ENCODE peak calls at places on chromosomes 7 and 10, in seven cellular contexts. R, P, J, S, C, L and X are unnamed samples.

GRCh38 chr7:111529507-111530355 is 32.6 kb downstream of the IMMP2L start:
- DNase-seq in L (peak; percentile 14), R (no peak), J (no peak), S (no peak), P (no peak), C (no peak), X (no peak)

GRCh38 chr7:106609416-106609815 is 51.5 kb downstream of the CCDC71L start:
- DNase-seq in C (no peak), S (no peak), J (no peak), P (no peak), L (peak; percentile 91), R (no peak), X (peak; percentile 0)

GRCh38 chr10:71357792-71358265 is 38.8 kb downstream of the SLC29A3 start:
- DNase-seq in C (no peak), S (peak; percentile 40), L (peak; percentile 33), J (no peak), P (no peak), R (no peak), X (no peak)

GRCh38 chr10:101005869-101006567 is 6.4 kb downstream of the LZTS2 start:
- DNase-seq in P (no peak), J (no peak), S (no peak), C (no peak), R (no peak), L (no peak), X (no peak)

GRCh38 chr7:37081436-37081835 is 357.1 kb upstream of the AOAH start:
- DNase-seq in P (peak; percentile 47), S (no peak), J (no peak), L (peak; percentile 25), C (peak; percentile 41), R (peak; percentile 55), X (no peak)

GRCh38 chr7:66339141-66339540 is 134.0 kb downstream of the TPST1 start:
- DNase-seq in P (no peak), J (no peak), L (no peak), C (no peak), R (no peak), S (no peak), X (no peak)

GRCh38 chr10:124388823-124389612 is 29.7 kb downstream of the OAT start:
- DNase-seq in C (peak; percentile 94), S (peak; percentile 85), R (peak; percentile 91), L (peak; percentile 91), J (peak; percentile 70), P (peak; percentile 92), X (peak; percentile 83)

GRCh38 chr7:27099224-27099838 is 3.2 kb downstream of the HOXA2 start:
- DNase-seq in R (no peak), L (no peak), J (no peak), P (no peak), S (no peak), C (no peak), X (no peak)

GRCh38 chr10:77641788-77642397 is 4.3 kb upstream of the KCNMA1 start:
- DNase-seq in R (peak; percentile 80), P (peak; percentile 44), L (peak; percentile 83), J (no peak), S (peak; percentile 70), C (peak; percentile 64), X (peak; percentile 41)

GRCh38 chr10:86684305-86684704 is 16.0 kb downstream of the LDB3 start:
- DNase-seq in J (no peak), C (peak; percentile 29), L (peak; percentile 41), P (peak; percentile 81), R (no peak), S (no peak), X (peak; percentile 32)

GRCh38 chr7:33243319-33243881 is 114.0 kb downstream of the BBS9 start:
- DNase-seq in S (no peak), C (no peak), L (peak; percentile 78), R (no peak), J (no peak), P (no peak), X (no peak)

GRCh38 chr10:43252785-43253341 is 14.0 kb downstream of the RASGEF1A start:
- DNase-seq in P (no peak), R (peak; percentile 8), L (no peak), C (no peak), J (no peak), S (no peak), X (no peak)

GRCh38 chr10:73359492-73359891 is 828 bp upstream of the CFAP70 start:
- DNase-seq in C (no peak), R (no peak), S (no peak), J (no peak), L (no peak), P (no peak), X (no peak)

GRCh38 chr7:101516849-101517248 is 112.2 kb downstream of the MYL10 start:
- DNase-seq in J (no peak), R (no peak), C (no peak), S (no peak), P (no peak), L (no peak), X (no peak)

GRCh38 chr10:34415039-34415438 is 400.1 kb downstream of the PARD3 start:
- DNase-seq in S (no peak), L (no peak), P (no peak), C (no peak), R (no peak), J (no peak), X (no peak)
- H3K27me3 ChIP-seq in S (no peaks in the 10 kb centered on the region), L (no peaks in the 10 kb centered on the region), P (no peaks in the 10 kb centered on the region), C (no peaks in the 10 kb centered on the region), R (no peaks in the 10 kb centered on the region), J (no peaks in the 10 kb centered on the region), X (no peaks in the 10 kb centered on the region)

GRCh38 chr7:138565071-138565450 is 105.0 kb downstream of the TRIM24 start:
- DNase-seq in R (no peak), J (no peak), C (no peak), P (no peak), S (no peak), L (no peak), X (no peak)
- H3K9me3 ChIP-seq in R (no peaks in the 10 kb centered on the region), J (peaks cover 6% of the 10 kb centered on the region), C (peaks cover 35% of the 10 kb centered on the region), P (peaks cover 12% of the 10 kb centered on the region), S (no peaks in the 10 kb centered on the region), L (no peaks in the 10 kb centered on the region), X (no peaks in the 10 kb centered on the region)

DNA sequence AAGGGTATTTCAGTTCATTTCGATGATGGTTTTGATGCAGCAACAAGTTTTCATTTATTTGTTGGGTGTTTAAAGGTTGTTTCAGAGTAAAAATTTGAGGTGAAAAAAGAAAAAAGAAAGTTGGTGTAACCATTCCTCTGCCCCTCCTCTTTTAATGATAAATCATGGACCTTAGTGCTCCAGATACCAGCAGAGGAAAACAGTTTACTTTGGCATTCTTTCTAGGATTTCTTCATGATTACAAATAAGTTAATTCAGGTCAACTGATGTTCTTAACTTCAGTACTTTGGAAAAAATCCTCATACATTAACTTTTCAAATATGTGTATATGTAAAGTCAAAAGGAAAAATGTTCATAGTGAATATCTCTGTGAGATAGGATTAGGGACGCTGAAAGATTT is 2.0 kb upstream of the RBP4 start:
- DNase-seq in R (no peak), L (no peak), P (no peak), C (no peak), J (no peak), S (no peak), X (no peak)
- H3K27me3 ChIP-seq in R (peaks cover 6% of the 10 kb centered on the region), L (peaks cover 76% of the 10 kb centered on the region), P (peaks cover 7% of the 10 kb centered on the region), C (peaks cover 54% of the 10 kb centered on the region), J (peaks cover 30% of the 10 kb centered on the region), S (peaks cover 37% of the 10 kb centered on the region), X (peaks cover 2% of the 10 kb centered on the region)

GRCh38 chr7:157769016-157769869 is 432.4 kb downstream of the DNAJB6 start:
- DNase-seq in L (no peak), P (no peak), C (no peak), J (no peak), R (no peak), S (no peak), X (no peak)

GRCh38 chr7:157767466-157767865 is 430.7 kb downstream of the DNAJB6 start:
- DNase-seq in R (no peak), S (no peak), L (no peak), C (no peak), P (no peak), J (no peak), X (no peak)

GRCh38 chr7:157766098-157766497 is 429.3 kb downstream of the DNAJB6 start:
- DNase-seq in S (no peak), L (no peak), P (no peak), J (no peak), C (no peak), R (no peak), X (no peak)

GRCh38 chr7:157769870-157770213 is 433.0 kb downstream of the DNAJB6 start:
- DNase-seq in P (no peak), R (no peak), C (no peak), J (no peak), L (no peak), S (peak; percentile 19), X (no peak)

DNA sequence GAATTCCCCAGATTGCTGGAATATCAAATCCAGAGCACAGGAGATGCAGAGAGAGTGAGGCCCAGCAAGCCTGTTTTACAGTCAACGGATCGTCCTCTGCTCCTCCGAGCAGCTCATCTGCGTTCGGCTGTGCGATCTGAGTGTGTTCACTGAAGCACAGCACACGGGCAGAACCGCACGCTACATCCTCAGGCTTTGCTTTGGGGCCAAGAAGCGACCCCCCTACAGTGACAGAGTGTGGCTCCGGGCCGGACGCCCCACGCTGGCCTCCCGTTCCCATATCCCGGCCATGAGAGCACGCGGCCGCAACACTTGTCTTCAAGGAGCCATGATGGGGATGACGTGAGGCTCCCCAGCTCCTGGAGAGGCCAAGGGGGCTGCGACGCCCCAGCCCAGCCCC is 431.4 kb downstream of the DNAJB6 start:
- DNase-seq in P (no peak), J (no peak), R (no peak), S (no peak), C (no peak), L (no peak), X (no peak)
- H3K9me3 ChIP-seq in P (peaks cover 6% of the 10 kb centered on the region), J (peaks cover 36% of the 10 kb centered on the region), R (no peaks in the 10 kb centered on the region), S (no peaks in the 10 kb centered on the region), C (no peaks in the 10 kb centered on the region), L (no peaks in the 10 kb centered on the region), X (no peaks in the 10 kb centered on the region)

GRCh38 chr7:108147031-108147563 is 16.9 kb upstream of the LAMB4 start:
- DNase-seq in R (no peak), C (no peak), P (peak; percentile 33), S (no peak), J (no peak), L (no peak), X (no peak)
- H3K27me3 ChIP-seq in R (no peaks in the 10 kb centered on the region), C (no peaks in the 10 kb centered on the region), P (no peaks in the 10 kb centered on the region), S (no peaks in the 10 kb centered on the region), J (no peaks in the 10 kb centered on the region), L (no peaks in the 10 kb centered on the region), X (no peaks in the 10 kb centered on the region)

DNA sequence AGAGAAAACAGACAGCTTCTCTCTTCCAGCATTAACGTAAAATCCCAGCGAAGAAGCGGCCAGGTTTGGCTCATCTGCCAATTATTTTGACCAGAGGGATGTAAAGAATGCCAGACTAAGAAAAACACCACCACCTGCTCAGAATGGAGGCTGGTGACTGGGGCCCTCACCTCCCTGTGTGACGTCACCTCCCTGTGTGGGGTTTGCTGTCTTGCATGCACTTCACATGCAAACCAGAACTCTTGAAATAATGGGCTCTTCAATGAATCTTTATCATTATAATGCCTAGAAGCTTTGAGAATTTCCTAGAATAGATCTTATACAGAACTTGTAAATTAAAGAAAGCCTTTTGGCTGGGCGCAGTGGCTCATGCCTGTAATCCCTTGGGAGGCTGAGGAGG is 101.8 kb upstream of the WAC start:
- DNase-seq in S (no peak), R (no peak), J (peak; percentile 25), P (no peak), C (no peak), L (no peak), X (no peak)
- H3K9me3 ChIP-seq in S (no peaks in the 10 kb centered on the region), R (no peaks in the 10 kb centered on the region), J (no peaks in the 10 kb centered on the region), P (no peaks in the 10 kb centered on the region), C (no peaks in the 10 kb centered on the region), L (no peaks in the 10 kb centered on the region), X (peaks cover 3% of the 10 kb centered on the region)

GRCh38 chr10:130213286-130214080 is 77.3 kb downstream of the GLRX3 start:
- DNase-seq in P (peak; percentile 18), R (no peak), J (no peak), L (no peak), C (no peak), S (no peak), X (no peak)
- H3K27me3 ChIP-seq in P (no peaks in the 10 kb centered on the region), R (no peaks in the 10 kb centered on the region), J (no peaks in the 10 kb centered on the region), L (no peaks in the 10 kb centered on the region), C (no peaks in the 10 kb centered on the region), S (no peaks in the 10 kb centered on the region), X (no peaks in the 10 kb centered on the region)